ENCODE peak calls at places on chromosomes 7 and 10, in seven cellular contexts. P is neural crest cell; M is germinal center; Q is lower lobe of right lung; V is activated T-cell treated with anti-CD3 and anti-CD28 coated beads, Interleukin-2, amount 50 U/mL, for 4 hours; R is SK-N-DZ; F is H7. J is an unnamed sample.

GRCh38 chr7:33601884-33602283 is 303.5 kb upstream of the BMPER start:
- DNase-seq in P (no peak), M (no peak), Q (no peak), V (no peak), R (no peak), F (no peak), J (no peak)

GRCh38 chr7:21261627-21262564 is 166.0 kb upstream of the SP4 start:
- DNase-seq in P (peak), M (peak), Q (no peak), V (peak), R (peak), F (no peak), J (peak)

GRCh38 chr7:68828575-68828974 is 769.7 kb upstream of the AUTS2 start:
- DNase-seq in P (no peak), M (no peak), Q (no peak), V (no peak), R (no peak), F (no peak), J (no peak)

GRCh38 chr10:28975891-28976471 is 298.7 kb downstream of the BAMBI start:
- DNase-seq in P (no peak), M (no peak), Q (no peak), V (no peak), R (no peak), F (no peak), J (no peak)

GRCh38 chr7:101993311-101993710 is 175.9 kb downstream of the CUX1 start:
- DNase-seq in P (no peak), M (no peak), Q (no peak), V (no peak), R (no peak), F (no peak), J (no peak)

GRCh38 chr7:87874066-87874465 is 2.1 kb downstream of the SLC25A40 start:
- DNase-seq in P (no peak), M (peak), Q (no peak), V (no peak), R (no peak), F (no peak), J (peak)

GRCh38 chr10:116747325-116747724 is 5.0 kb upstream of the HSPA12A start:
- DNase-seq in P (no peak), M (no peak), Q (no peak), V (no peak), R (no peak), F (no peak), J (no peak)

GRCh38 chr10:97173036-97173435 is 12.7 kb downstream of the SLIT1 start:
- DNase-seq in P (no peak), M (no peak), Q (no peak), V (no peak), R (no peak), F (no peak), J (no peak)

GRCh38 chr7:104065491-104065890 is 76.0 kb upstream of the RELN start:
- DNase-seq in P (no peak), M (no peak), Q (no peak), V (no peak), R (no peak), F (no peak), J (no peak)

GRCh38 chr10:69119896-69120295 is 4.1 kb upstream of the VPS26A start:
- DNase-seq in P (no peak), M (no peak), Q (no peak), V (no peak), R (no peak), F (no peak), J (no peak)

GRCh38 chr10:131660427-131660826 is 240.4 kb upstream of the PPP2R2D start:
- DNase-seq in P (no peak), M (no peak), Q (no peak), V (no peak), R (no peak), F (peak), J (no peak)